ENCODE peak calls at places on chromosomes 2 and 18, in five cellular contexts. Y is BE2C, V is adrenal gland, G is H9, F is MM.1S. J is an unnamed sample.
A peak's percentile ranks its signal among the peaks of the same experiment; 100 is the strongest.

GRCh38 chr2:98346259-98347236 is at the start of gene CNGA3:
- DNase-seq in F (no peak), Y (no peak), G (peak; percentile 65), V (no peak), J (peak; percentile 8)

GRCh38 chr18:54140641-54141040 is 83.8 kb downstream of the MBD2 start:
- DNase-seq in G (no peak), V (no peak), Y (no peak), F (no peak), J (no peak)

GRCh38 chr2:11833601-11834000 is 87.2 kb downstream of the LPIN1 start:
- DNase-seq in F (no peak), G (no peak), V (no peak), Y (no peak), J (no peak)

GRCh38 chr2:121015971-121016485 is 269.0 kb downstream of the TFCP2L1 start:
- DNase-seq in Y (no peak), V (no peak), F (no peak), G (no peak), J (no peak)

GRCh38 chr18:24991220-24991575 is 360.8 kb downstream of the ZNF521 start:
- DNase-seq in G (no peak), V (no peak), F (no peak), Y (no peak), J (no peak)

GRCh38 chr2:28895189-28895893 is 874 bp downstream of the WDR43 start:
- DNase-seq in V (peak; percentile 37), G (peak; percentile 28), Y (peak; percentile 49), F (peak; percentile 38), J (peak; percentile 66)

GRCh38 chr2:26530696-26531095 is 52.8 kb upstream of the OTOF start:
- DNase-seq in F (no peak), V (no peak), Y (peak; percentile 4), G (no peak), J (no peak)

GRCh38 chr2:175931751-175932295 is 70.2 kb downstream of the LNPK start:
- DNase-seq in Y (no peak), G (no peak), F (no peak), V (no peak), J (no peak)

GRCh38 chr2:231203087-231203486 is 4.7 kb downstream of the ARMC9 start:
- DNase-seq in V (no peak), Y (no peak), F (no peak), G (no peak), J (no peak)

GRCh38 chr18:54280206-54280550 is 10.9 kb downstream of the POLI start:
- DNase-seq in Y (no peak), F (no peak), V (no peak), G (peak; percentile 52), J (peak; percentile 58)

GRCh38 chr2:97891611-97892010 is 104.1 kb downstream of the TMEM131 start:
- DNase-seq in V (no peak), G (no peak), F (no peak), Y (no peak), J (no peak)

GRCh38 chr18:43049021-43049420 is 66.5 kb downstream of the RIT2 start:
- DNase-seq in G (no peak), V (no peak), Y (no peak), F (no peak), J (no peak)

GRCh38 chr2:134919360-134920210 is 963 bp downstream of the CCNT2 start:
- DNase-seq in Y (no peak), G (no peak), F (peak; percentile 34), V (no peak), J (peak; percentile 67)

GRCh38 chr2:100813527-100813926 is 6.4 kb upstream of the NPAS2 start:
- DNase-seq in V (no peak), F (peak; percentile 46), Y (no peak), G (no peak), J (no peak)

GRCh38 chr2:188367164-188367563 is 75.5 kb downstream of the GULP1 start:
- DNase-seq in F (no peak), Y (no peak), V (no peak), G (no peak), J (no peak)

GRCh38 chr2:209772316-209772715 is 684 bp downstream of the UNC80 start:
- DNase-seq in V (no peak), Y (peak; percentile 62), F (no peak), G (no peak), J (peak; percentile 82)

GRCh38 chr2:239965318-239965717 is 59.8 kb downstream of the NDUFA10 start:
- DNase-seq in F (no peak), V (peak; percentile 8), Y (no peak), G (no peak), J (no peak)

GRCh38 chr2:201257941-201258665 is 2.2 kb upstream of the CASP8 start:
- DNase-seq in G (peak; percentile 55), F (peak; percentile 99), Y (no peak), V (peak; percentile 70), J (peak; percentile 41)

GRCh38 chr2:20242727-20243377 is 17.9 kb upstream of the SDC1 start:
- DNase-seq in F (no peak), V (no peak), G (peak; percentile 72), Y (peak; percentile 28), J (no peak)

GRCh38 chr2:58540680-58541079 is 299.6 kb upstream of the FANCL start:
- DNase-seq in V (no peak), G (peak; percentile 48), F (no peak), Y (no peak), J (no peak)

GRCh38 chr2:273338-273737 is 8.6 kb downstream of the ACP1 start:
- DNase-seq in Y (no peak), F (no peak), V (no peak), G (no peak), J (no peak)

GRCh38 chr2:231386446-231386845 is 9.1 kb upstream of the B3GNT7 start:
- DNase-seq in G (no peak), V (no peak), Y (no peak), F (no peak), J (no peak)

GRCh38 chr2:187138240-187138639 is 289.3 kb upstream of the ZSWIM2 start:
- DNase-seq in F (no peak), V (peak; percentile 17), G (peak; percentile 61), Y (peak; percentile 5), J (peak; percentile 47)

GRCh38 chr2:8676191-8676914 is 5.5 kb upstream of the ID2 start:
- DNase-seq in Y (no peak), V (peak; percentile 68), F (no peak), G (peak; percentile 61), J (no peak)

GRCh38 chr2:28317390-28317789 is 75.3 kb upstream of the FOSL2 start:
- DNase-seq in Y (no peak), G (no peak), V (no peak), F (no peak), J (no peak)

GRCh38 chr2:96962567-96963203 is 23.7 kb downstream of the FAM178B start:
- DNase-seq in Y (no peak), G (no peak), V (no peak), F (peak; percentile 53), J (no peak)

GRCh38 chr2:181810823-181811695 is 80.5 kb upstream of the ITPRID2 start:
- DNase-seq in G (no peak), Y (no peak), F (no peak), V (peak; percentile 75), J (no peak)

GRCh38 chr2:74094291-74094690 is 53.4 kb downstream of the BOLA3 start:
- DNase-seq in G (peak; percentile 15), V (no peak), F (no peak), Y (no peak), J (no peak)

GRCh38 chr2:60612028-60612427 is 58.6 kb upstream of the BCL11A start:
- DNase-seq in Y (no peak), V (no peak), F (no peak), G (no peak), J (no peak)

GRCh38 chr2:101762451-101763171 is 65.1 kb downstream of the MAP4K4 start:
- DNase-seq in F (no peak), V (no peak), Y (no peak), G (no peak), J (peak; percentile 86)

GRCh38 chr2:11201969-11202368 is 46.7 kb downstream of the SLC66A3 start:
- DNase-seq in V (no peak), G (no peak), F (no peak), Y (no peak), J (no peak)

GRCh38 chr2:10909050-10909995 is 2.4 kb upstream of the KCNF1 start:
- DNase-seq in F (no peak), G (peak; percentile 75), Y (peak; percentile 66), V (no peak), J (peak; percentile 52)

GRCh38 chr2:203582468-203582867 is 47.4 kb upstream of the RAPH1 start:
- DNase-seq in V (no peak), G (no peak), Y (no peak), F (no peak), J (no peak)

GRCh38 chr2:16324971-16325612 is 340.5 kb downstream of the CYRIA start:
- DNase-seq in F (no peak), V (no peak), G (no peak), Y (peak; percentile 100), J (no peak)
- H3K9me3 ChIP-seq in F (no peaks in the 10 kb centered on the region), V (no peaks in the 10 kb centered on the region), G (no peaks in the 10 kb centered on the region), Y (no peaks in the 10 kb centered on the region), J (no peaks in the 10 kb centered on the region)

GRCh38 chr2:179207047-179207446 is 57.6 kb downstream of the SESTD1 start:
- DNase-seq in V (no peak), Y (no peak), G (no peak), F (no peak), J (no peak)

DNA sequence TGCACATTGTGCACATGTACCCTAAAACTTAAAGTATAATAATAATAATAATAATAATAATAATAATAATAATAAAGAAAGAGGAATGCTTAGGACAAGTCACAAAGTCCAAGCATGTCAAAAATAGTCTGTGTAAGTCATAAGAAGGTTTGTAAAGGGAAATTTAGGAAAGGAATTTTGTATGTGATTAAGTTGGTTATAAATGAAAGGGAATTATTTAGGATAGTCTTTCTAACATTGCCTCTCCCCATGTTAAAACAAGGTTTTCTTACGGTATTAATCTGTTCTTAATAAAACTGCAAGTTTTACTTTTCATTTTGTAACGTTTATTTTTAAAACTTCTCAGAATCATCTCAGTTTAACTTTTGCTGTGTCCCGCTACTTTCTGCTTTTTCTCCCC is 62.7 kb downstream of the SESTD1 start:
- DNase-seq in Y (no peak), V (no peak), G (no peak), F (no peak), J (no peak)
- H3K9me3 ChIP-seq in Y (no peaks in the 10 kb centered on the region), V (no peaks in the 10 kb centered on the region), G (peaks cover 13% of the 10 kb centered on the region), F (no peaks in the 10 kb centered on the region), J (no peaks in the 10 kb centered on the region)

DNA sequence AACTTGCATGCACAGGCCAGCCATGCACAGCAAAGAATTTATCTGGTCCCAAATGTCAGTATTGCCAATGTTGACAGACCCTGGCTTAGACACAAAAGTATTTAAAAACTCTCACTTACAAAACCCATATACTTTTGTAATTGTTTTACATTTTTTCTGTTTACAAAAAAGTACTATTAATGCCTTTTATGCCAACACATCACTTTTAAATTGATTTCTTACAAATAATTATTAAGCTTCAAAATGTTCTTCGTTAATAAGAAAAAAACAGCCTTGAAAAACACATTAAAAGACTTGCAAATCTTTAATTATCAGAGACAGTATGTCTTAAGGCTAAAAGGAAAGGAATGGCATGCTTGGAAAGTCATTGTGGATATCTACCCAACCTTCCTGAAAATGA is 181.3 kb upstream of the TWIST2 start:
- DNase-seq in G (no peak), V (no peak), F (no peak), Y (no peak), J (no peak)
- H3K9me3 ChIP-seq in G (no peaks in the 10 kb centered on the region), V (no peaks in the 10 kb centered on the region), F (no peaks in the 10 kb centered on the region), Y (no peaks in the 10 kb centered on the region), J (peaks cover 2% of the 10 kb centered on the region)

DNA sequence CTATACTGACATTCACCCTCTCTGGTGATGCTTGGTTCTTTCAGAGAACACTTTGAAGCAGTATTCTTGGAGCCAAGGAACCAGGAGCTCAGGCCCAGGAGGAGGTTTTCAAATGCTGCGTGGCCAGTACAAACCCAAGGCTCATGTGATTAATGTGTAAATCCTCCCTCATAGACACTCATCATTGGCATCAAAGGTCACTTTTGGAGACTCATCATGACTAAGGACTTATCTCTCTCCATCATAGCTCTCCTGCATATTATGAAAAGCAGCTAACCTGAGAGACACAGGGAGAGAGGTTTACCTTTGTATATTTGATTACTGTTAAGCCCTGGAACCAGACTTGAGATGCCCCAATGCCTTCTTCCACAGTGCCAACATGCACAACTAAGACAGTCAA is 115.3 kb upstream of the SRD5A2 start:
- DNase-seq in V (no peak), F (no peak), Y (no peak), G (no peak), J (no peak)
- H3K9me3 ChIP-seq in V (peaks cover 40% of the 10 kb centered on the region), F (no peaks in the 10 kb centered on the region), Y (peaks cover 10% of the 10 kb centered on the region), G (peaks cover 47% of the 10 kb centered on the region), J (peaks cover 19% of the 10 kb centered on the region)

J was measured in SJCRH30.